ENCODE peak calls at places on chromosomes 4 and X, in four cellular contexts. P is HepG2, G is K562, Q is Panc1. S is an unnamed sample.

GRCh38 chr4:122647656-122648055 is 26.8 kb upstream of the IL21 start:
- DNase-seq in P (no peak), G (no peak), Q (no peak), S (no peak)

GRCh38 chr4:4430492-4431195 is 43.7 kb downstream of the NSG1 start:
- DNase-seq in P (peak), Q (peak), G (peak), S (peak)

GRCh38 chr4:5710065-5710961 is 688 bp upstream of the EVC start:
- DNase-seq in P (peak), Q (no peak), G (no peak), S (no peak)

GRCh38 chr4:24730256-24731001 is 64.9 kb upstream of the SOD3 start:
- DNase-seq in P (no peak), Q (no peak), G (no peak), S (no peak)

GRCh38 chr4:159447296-159447695 is 344.4 kb downstream of the RAPGEF2 start:
- DNase-seq in P (no peak), G (no peak), Q (no peak), S (no peak)

GRCh38 chrX:110059410-110059809 is 56.5 kb downstream of the TMEM164 start:
- DNase-seq in P (no peak), G (no peak), Q (no peak), S (no peak)

GRCh38 chr4:145289403-145290076 is 109.2 kb upstream of the OTUD4 start:
- DNase-seq in Q (no peak), G (no peak), P (no peak), S (no peak)

GRCh38 chr4:133513891-133514290 is 364.8 kb downstream of the PCDH10 start:
- DNase-seq in G (no peak), Q (no peak), P (no peak), S (no peak)

GRCh38 chrX:56219702-56220101 is 12.5 kb upstream of the KLF8 start:
- DNase-seq in G (no peak), P (peak), Q (no peak), S (peak)

GRCh38 chrX:115894087-115894486 is 276.5 kb upstream of the AGTR2 start:
- DNase-seq in Q (no peak), G (no peak), P (peak), S (peak)

GRCh38 chr4:151226004-151226932 is 50.7 kb upstream of the PRSS48 start:
- DNase-seq in P (no peak), Q (peak), G (no peak), S (peak)

GRCh38 chr4:1216869-1217294 is 32.0 kb downstream of the CTBP1 start:
- DNase-seq in P (no peak), G (no peak), Q (no peak), S (no peak)

GRCh38 chr4:113109106-113109740 is 59.8 kb downstream of the ANK2 start:
- DNase-seq in G (no peak), P (peak), Q (no peak), S (no peak)

GRCh38 chrX:138026211-138026610 is 460.3 kb downstream of the ZIC3 start:
- DNase-seq in Q (no peak), G (no peak), P (no peak), S (no peak)
- H3K4me3 ChIP-seq in Q (no peak), G (no peak), P (no peak), S (no peak)

GRCh38 chrX:9824554-9824953 is 38.3 kb downstream of the SHROOM2 start:
- DNase-seq in Q (no peak), P (peak), G (no peak), S (no peak)

GRCh38 chrX:9829308-9830267 is 43.4 kb downstream of the SHROOM2 start:
- DNase-seq in P (no peak), G (no peak), Q (no peak), S (peak)

GRCh38 chrX:9825966-9826365 is 39.7 kb downstream of the SHROOM2 start:
- DNase-seq in P (peak), Q (no peak), G (no peak), S (no peak)

GRCh38 chrX:9821581-9821980 is 35.4 kb downstream of the SHROOM2 start:
- DNase-seq in G (no peak), P (no peak), Q (no peak), S (no peak)

GRCh38 chrX:9825129-9825865 is 39.1 kb downstream of the SHROOM2 start:
- DNase-seq in Q (no peak), G (no peak), P (no peak), S (no peak)
- TF ChIP-seq TCF7L2 in Q (no peak), G (no peak), P (no peak), S (no peak)

DNA sequence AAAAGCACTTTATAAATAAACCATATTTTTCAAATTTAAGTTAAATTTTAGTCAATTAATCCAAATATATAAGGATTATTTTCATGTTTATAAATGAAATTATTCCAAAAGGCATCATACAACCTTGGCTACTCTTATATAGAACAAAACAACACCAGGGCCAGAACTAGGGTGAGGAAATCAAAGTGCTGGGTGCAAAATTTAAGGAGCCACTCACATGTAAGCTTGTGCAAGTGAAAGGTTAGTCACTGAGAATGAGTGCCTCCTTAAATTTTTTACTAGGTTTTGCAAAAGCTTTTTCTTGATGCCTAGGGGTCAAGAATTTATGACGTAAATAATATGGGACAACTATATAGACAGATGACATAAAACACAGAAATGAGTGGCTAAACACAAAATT is 83.4 kb upstream of the COX18 start:
- DNase-seq in G (no peak), P (no peak), Q (no peak), S (no peak)
- H3K4me3 ChIP-seq in G (no peak), P (no peak), Q (no peak), S (no peak)

GRCh38 chr4:89486673-89487072 is 179.1 kb upstream of the GPRIN3 start:
- DNase-seq in Q (no peak), P (no peak), G (no peak), S (no peak)
- TF ChIP-seq TCF7L2 in Q (no peak), P (no peak), G (no peak), S (no peak)